ENCODE peak calls at places on chromosomes 5 and 9, in six cellular contexts. L is hypothalamus; C is cerebellar cortex; Q is coronary artery; R is left ventricle myocardium inferior; Y is stimulated activated CD8-positive, alpha-beta memory T cell treated with anti-CD3 and anti-CD28 coated beads, Interleukin-4, amount 100 ng/mL, for 4 hours. W is an unnamed sample.

GRCh38 chr9:21801683-21802417 is 586 bp upstream of the MTAP start:
- DNase-seq in L (no peak), Y (no peak), R (peak; percentile 73), C (no peak), Q (peak; percentile 85), W (peak; percentile 73)

GRCh38 chr5:54470191-54470590 is 14.7 kb downstream of the HSPB3 start:
- DNase-seq in Y (no peak), R (no peak), L (no peak), Q (no peak), C (no peak), W (no peak)

GRCh38 chr5:79080804-79081203 is 11.2 kb downstream of the BHMT2 start:
- DNase-seq in Q (no peak), Y (no peak), L (no peak), R (no peak), C (no peak), W (no peak)

GRCh38 chr5:16970826-16971225 is 34.7 kb upstream of the MYO10 start:
- DNase-seq in Q (no peak), C (no peak), Y (no peak), R (no peak), L (no peak), W (no peak)

GRCh38 chr9:107504585-107505455 is 15.3 kb upstream of the KLF4 start:
- DNase-seq in Q (no peak), Y (no peak), L (no peak), C (no peak), R (no peak), W (no peak)

GRCh38 chr9:76818271-76818670 is 54.0 kb downstream of the PCA3 start:
- DNase-seq in Q (peak; percentile 91), C (no peak), R (peak; percentile 27), L (peak; percentile 20), Y (no peak), W (peak; percentile 70)

GRCh38 chr5:109767997-109768396 is 78.3 kb downstream of the MAN2A1 start:
- DNase-seq in C (no peak), R (no peak), Y (no peak), Q (no peak), L (no peak), W (no peak)

GRCh38 chr5:88142801-88143692 is 125.6 kb downstream of the TMEM161B start:
- DNase-seq in C (peak; percentile 60), R (no peak), Y (no peak), Q (no peak), L (no peak), W (no peak)

GRCh38 chr5:142692280-142692775 is 6.4 kb upstream of the FGF1 start:
- DNase-seq in R (no peak), Y (no peak), C (no peak), Q (no peak), L (no peak), W (no peak)

W was measured in NCI-H446 treated with DMSO at 0.1 percent for 48 hours.